ENCODE peak calls at places on chromosomes 6 and 20, in six cellular contexts. B is HepG2, Y is K562, N is endothelial cell of umbilical vein, S is H1, P is GM12878. F is an unnamed sample.

GRCh38 chr6:20350215-20350614 is 51.5 kb upstream of the E2F3 start:
- DNase-seq in B (no peak), Y (no peak), N (peak; percentile 30), S (no peak), P (no peak), F (no peak)

GRCh38 chr6:142301421-142302391 is at the start of gene ADGRG6:
- DNase-seq in B (peak; percentile 82), Y (peak; percentile 11), N (peak; percentile 72), S (peak; percentile 82), P (no peak), F (peak; percentile 57)

GRCh38 chr20:5316188-5317158 is at the start of gene PROKR2:
- DNase-seq in B (no peak), Y (no peak), N (no peak), S (peak; percentile 88), P (no peak), F (no peak)

GRCh38 chr20:62365814-62366369 is 1.2 kb downstream of the LAMA5 start:
- DNase-seq in B (no peak), Y (peak; percentile 71), N (no peak), S (no peak), P (no peak), F (no peak)

GRCh38 chr6:2877057-2877882 is 25.8 kb downstream of the SERPINB9 start:
- DNase-seq in B (peak; percentile 85), Y (no peak), N (peak; percentile 86), S (no peak), P (no peak), F (no peak)

GRCh38 chr6:25462235-25462897 is 183.2 kb downstream of the CARMIL1 start:
- DNase-seq in B (no peak), Y (no peak), N (no peak), S (no peak), P (no peak), F (no peak)

GRCh38 chr20:13255356-13255755 is 34.3 kb downstream of the ISM1 start:
- DNase-seq in B (no peak), Y (no peak), N (no peak), S (no peak), P (no peak), F (no peak)

GRCh38 chr6:6529275-6529674 is 59.2 kb upstream of the LY86 start:
- DNase-seq in B (no peak), Y (no peak), N (no peak), S (no peak), P (no peak), F (no peak)

GRCh38 chr20:56515657-56516381 is 8.7 kb upstream of the FAM209A start:
- DNase-seq in B (no peak), Y (no peak), N (peak; percentile 20), S (no peak), P (no peak), F (no peak)

GRCh38 chr6:106383573-106383972 is 23.1 kb downstream of the CRYBG1 start:
- DNase-seq in B (no peak), Y (no peak), N (no peak), S (no peak), P (no peak), F (no peak)

GRCh38 chr6:22448311-22448711 is 121.1 kb upstream of the HDGFL1 start:
- DNase-seq in B (no peak), Y (no peak), N (peak; percentile 98), S (no peak), P (no peak), F (no peak)

GRCh38 chr6:45350186-45350585 is 22.1 kb downstream of the RUNX2 start:
- DNase-seq in B (no peak), Y (no peak), N (no peak), S (no peak), P (no peak), F (no peak)

GRCh38 chr6:48423640-48424365 is 312.8 kb upstream of the PTCHD4 start:
- DNase-seq in B (no peak), Y (no peak), N (no peak), S (no peak), P (no peak), F (no peak)

GRCh38 chr6:168442646-168443045 is 1.7 kb downstream of the SMOC2 start:
- DNase-seq in B (no peak), Y (no peak), N (no peak), S (no peak), P (no peak), F (no peak)
- TF ChIP-seq EZH2 in B (no peak), Y (no peak), N (no peak), S (no peak), P (no peak), F (no peak)

DNA sequence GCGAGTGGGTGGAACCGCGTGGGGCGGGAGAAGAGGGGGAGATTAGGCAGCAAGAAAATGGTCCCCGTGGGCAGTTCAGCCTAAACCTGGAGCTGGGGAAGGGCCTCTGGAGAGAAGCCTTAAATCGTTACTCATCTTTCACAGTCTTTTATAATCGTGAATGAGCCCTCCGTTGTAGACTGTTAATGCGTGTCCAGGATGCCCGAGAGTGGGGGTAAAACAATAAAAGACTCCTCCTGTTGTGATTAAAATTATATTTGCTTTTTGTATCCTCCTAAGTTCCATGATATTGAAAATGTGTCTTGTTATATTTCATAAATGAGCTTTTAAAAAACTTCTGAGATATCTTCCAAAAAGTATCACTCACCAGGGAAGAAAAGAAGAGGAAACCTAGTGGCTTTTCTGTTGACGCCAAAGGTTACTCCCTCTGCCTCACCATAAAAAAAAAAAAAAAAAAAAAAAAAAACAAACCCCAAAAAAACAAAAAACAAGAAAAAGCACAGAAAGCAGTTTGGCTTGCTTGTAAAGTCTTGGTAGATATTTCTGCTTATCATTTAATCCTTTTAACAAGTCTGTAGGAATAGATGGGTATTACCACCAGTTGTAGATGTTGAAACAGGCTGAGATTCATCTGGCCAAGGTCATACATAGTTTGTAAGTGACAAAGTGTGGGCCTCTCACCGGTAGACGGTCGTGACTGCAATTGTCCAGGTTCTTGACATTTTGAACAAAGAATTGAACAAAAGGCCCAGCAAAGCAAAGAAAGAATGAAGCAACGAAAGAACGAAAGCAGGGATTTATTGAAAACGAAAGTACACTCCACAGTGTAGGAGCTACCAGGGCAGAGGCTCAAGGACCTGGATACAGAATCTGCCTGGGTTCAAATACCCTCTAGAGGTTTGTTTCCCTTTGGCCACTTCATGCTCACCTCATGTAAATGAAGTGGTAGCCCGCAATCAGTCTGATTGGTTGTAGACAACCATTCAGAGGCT is 11.4 kb upstream of the ELOVL5 start:
- DNase-seq in B (peak; percentile 83), Y (no peak), N (peak; percentile 13), S (no peak), P (no peak), F (no peak)
- TF ChIP-seq MAX in B (no peak), Y (no peak), N (no peak), S (no peak), P (no peak), F (no peak)

GRCh38 chr6:12418946-12419345 is 128.8 kb downstream of the EDN1 start:
- DNase-seq in B (no peak), Y (no peak), N (no peak), S (no peak), P (no peak), F (no peak)
- TF ChIP-seq POLR2AphosphoS5 in B (no peak), Y (no peak), N (no peak), S (no peak), P (no peak), F (no peak)

GRCh38 chr20:59221049-59221748 is 57.6 kb downstream of the ZNF831 start:
- DNase-seq in B (peak; percentile 13), Y (no peak), N (peak; percentile 24), S (no peak), P (no peak), F (no peak)
- TF ChIP-seq EZH2 in B (no peak), Y (no peak), N (no peak), S (no peak), P (no peak), F (no peak)

DNA sequence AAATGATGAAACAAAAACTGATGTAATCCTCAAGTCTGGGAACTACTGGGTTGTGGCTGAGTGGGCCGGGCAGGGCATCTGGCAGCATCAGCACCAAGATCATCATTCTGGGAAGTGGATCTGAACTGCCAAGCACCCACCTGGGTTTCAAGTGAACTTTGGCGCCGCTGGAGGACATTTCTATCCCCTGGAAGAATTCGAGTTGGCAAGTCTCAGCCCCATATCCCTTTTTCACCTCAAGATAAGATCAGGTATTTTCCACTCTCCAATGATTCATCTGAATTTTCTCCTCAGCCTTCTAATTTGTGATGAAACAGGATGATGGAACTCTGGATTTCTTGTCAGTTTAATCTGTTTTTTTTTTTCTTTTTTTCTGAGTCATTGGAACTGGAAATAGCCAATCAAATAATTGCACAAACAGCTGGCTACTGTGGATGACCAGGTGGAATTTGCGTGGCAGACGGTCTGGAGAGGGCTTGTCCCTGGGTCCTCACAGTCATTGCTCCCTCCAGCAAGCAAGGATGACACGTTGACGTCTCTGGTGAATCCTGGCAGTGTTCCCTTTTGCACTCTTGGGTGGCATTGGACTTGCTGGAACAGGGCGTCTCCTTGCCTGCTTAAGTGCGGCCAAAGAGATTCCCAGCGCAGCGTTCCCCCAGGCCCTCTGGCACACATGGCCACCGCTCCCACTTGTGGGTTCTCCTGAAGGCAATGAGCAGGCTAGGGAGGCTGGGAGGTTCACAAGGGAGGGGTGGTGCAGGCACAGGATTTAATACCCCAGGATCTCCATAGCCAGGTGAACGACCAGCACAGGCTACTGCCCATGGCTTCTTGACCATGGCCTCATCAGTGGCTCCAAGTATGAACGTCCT is 80.4 kb downstream of the DHX35 start:
- DNase-seq in B (no peak), Y (no peak), N (no peak), S (no peak), P (no peak), F (no peak)
- TF ChIP-seq MAX in B (no peak), Y (no peak), N (no peak), S (no peak), P (no peak), F (no peak)

GRCh38 chr6:131936156-131936555 is 15.0 kb downstream of the CCN2 start:
- DNase-seq in B (peak; percentile 40), Y (no peak), N (no peak), S (no peak), P (no peak), F (no peak)
- TF ChIP-seq POLR2AphosphoS5 in B (no peak), Y (no peak), N (no peak), S (no peak), P (no peak), F (no peak)

DNA sequence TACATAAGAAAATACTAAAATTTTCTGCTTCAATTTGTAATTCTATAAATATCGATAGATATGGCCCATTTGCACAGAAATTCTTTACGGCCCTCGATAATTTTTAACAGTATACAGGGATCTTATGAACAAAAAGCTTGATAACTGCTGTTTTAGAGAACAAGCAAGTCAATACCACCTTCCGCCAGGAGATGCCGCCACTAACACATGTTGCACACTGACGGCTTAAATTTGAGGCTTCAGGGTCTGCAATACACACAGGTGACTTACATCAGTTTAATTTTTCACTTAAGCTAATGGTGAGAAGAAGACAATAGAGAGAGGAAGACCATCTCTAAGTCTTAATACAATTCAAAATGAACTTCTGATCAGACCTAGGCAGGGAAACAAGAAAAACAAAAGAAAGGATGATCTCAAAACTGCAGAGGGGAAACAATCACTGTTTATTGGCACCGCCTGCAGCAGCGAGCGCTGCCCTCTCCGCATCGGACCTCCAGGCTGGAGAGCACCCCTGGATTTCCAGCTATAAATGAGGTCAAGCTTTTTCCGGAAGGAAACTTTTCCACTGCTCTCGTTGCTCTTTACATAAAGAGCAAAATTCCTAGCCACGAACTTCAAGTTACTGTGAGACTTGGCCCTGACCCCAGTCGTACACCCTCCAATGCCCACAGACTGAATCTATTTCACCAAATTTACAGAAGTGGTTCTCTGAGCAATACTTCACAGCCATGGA is 53.9 kb downstream of the OTOR start:
- DNase-seq in B (peak; percentile 66), Y (peak; percentile 32), N (peak; percentile 61), S (peak; percentile 93), P (peak; percentile 8), F (peak; percentile 56)
- TF ChIP-seq EZH2 in B (no peak), Y (no peak), N (no peak), S (no peak), P (no peak), F (no peak)